ENCODE peak calls at places on chromosomes 4 and X, in four cellular contexts. W is breast epithelium; O is posterior vena cava; Q is stimulated activated CD4-positive, alpha-beta T cell treated with anti-CD3 and anti-CD28 coated beads, Interleukin-2, amount 100 ng/mL, for 48 hours. J is an unnamed sample.

GRCh38 chr4:145909331-145909730 is 29.3 kb downstream of the ZNF827 start:
- DNase-seq in Q (no peak), O (no peak), W (peak; percentile 71), J (peak; percentile 87)

GRCh38 chr4:159762672-159763071 is 659.8 kb downstream of the RAPGEF2 start:
- DNase-seq in O (no peak), W (no peak), Q (no peak), J (no peak)

GRCh38 chr4:145523117-145523516 is 41.5 kb downstream of the SMAD1 start:
- DNase-seq in Q (no peak), W (no peak), O (no peak), J (no peak)

GRCh38 chrX:107551546-107551945 is 76.8 kb upstream of the PRPS1 start:
- DNase-seq in W (no peak), O (no peak), Q (no peak), J (peak; percentile 69)

GRCh38 chrX:1673337-1673736 is 58.5 kb downstream of the ASMT start:
- DNase-seq in W (no peak), O (peak; percentile 18), Q (peak; percentile 43), J (no peak)

GRCh38 chr4:1204828-1205591 is 32.6 kb upstream of the SPON2 start:
- DNase-seq in W (peak; percentile 35), Q (no peak), O (peak; percentile 81), J (peak; percentile 64)

GRCh38 chr4:151600432-151600831 is 160.4 kb downstream of the GATB start:
- DNase-seq in Q (no peak), W (no peak), O (no peak), J (no peak)

GRCh38 chr4:16852644-16853043 is 45.8 kb downstream of the LDB2 start:
- DNase-seq in Q (no peak), W (no peak), O (no peak), J (no peak)

GRCh38 chr4:5912614-5913019 is 19.7 kb upstream of the CRMP1 start:
- DNase-seq in Q (no peak), W (no peak), O (no peak), J (no peak)

GRCh38 chrX:68571292-68572256 is 72.7 kb downstream of the YIPF6 start:
- DNase-seq in W (no peak), O (no peak), Q (peak; percentile 3), J (no peak)

GRCh38 chr4:22458112-22458511 is 57.8 kb downstream of the ADGRA3 start:
- DNase-seq in W (no peak), O (no peak), Q (no peak), J (no peak)

GRCh38 chr4:20788266-20788665 is 88.0 kb downstream of the PACRGL start:
- DNase-seq in O (no peak), Q (no peak), W (no peak), J (no peak)

J was measured in stomach.